ENCODE peak calls at places on chromosome 21, in four cellular contexts. Z is A549, N is WTC11, F is HepG2. J is an unnamed sample.

GRCh38 chr21:41768371-41769042 is 1.7 kb upstream of the RIPK4 start:
- DNase-seq in Z (peak; percentile 80), F (peak; percentile 95), N (peak; percentile 66), J (no peak)

GRCh38 chr21:41545500-41546359 is 37.8 kb upstream of the TMPRSS2 start:
- DNase-seq in F (no peak), Z (no peak), N (no peak), J (peak; percentile 28)

GRCh38 chr21:31901342-31901741 is 28.5 kb downstream of the HUNK start:
- DNase-seq in N (no peak), Z (no peak), F (no peak), J (no peak)

GRCh38 chr21:40457741-40458140 is 389.2 kb downstream of the DSCAM start:
- DNase-seq in F (no peak), N (no peak), Z (no peak), J (no peak)

GRCh38 chr21:36702622-36702968 is 3.7 kb downstream of the SIM2 start:
- DNase-seq in F (no peak), N (no peak), Z (no peak), J (no peak)

GRCh38 chr21:26388731-26389231 is 184.3 kb downstream of the CYYR1 start:
- DNase-seq in Z (peak; percentile 41), N (no peak), F (no peak), J (no peak)

GRCh38 chr21:37380349-37381323 is 14.1 kb downstream of the DYRK1A start:
- DNase-seq in Z (no peak), N (peak; percentile 34), F (no peak), J (no peak)

GRCh38 chr21:42818328-42818749 is 61.0 kb downstream of the WDR4 start:
- DNase-seq in N (peak; percentile 69), F (peak; percentile 52), Z (peak; percentile 48), J (no peak)

GRCh38 chr21:41410767-41411448 is 15.1 kb upstream of the MX1 start:
- DNase-seq in F (no peak), N (no peak), Z (no peak), J (no peak)

GRCh38 chr21:39602076-39602689 is 10.6 kb upstream of the B3GALT5 start:
- DNase-seq in N (no peak), Z (no peak), F (no peak), J (no peak)

GRCh38 chr21:37525810-37526209 is 159.2 kb downstream of the DYRK1A start:
- DNase-seq in Z (no peak), F (no peak), N (no peak), J (no peak)

GRCh38 chr21:17802568-17802967 is 16.6 kb downstream of the C21orf91 start:
- DNase-seq in Z (no peak), N (no peak), F (no peak), J (no peak)

GRCh38 chr21:39788383-39788782 is 43.4 kb downstream of the IGSF5 start:
- DNase-seq in F (peak; percentile 71), N (peak; percentile 79), Z (peak; percentile 72), J (no peak)

GRCh38 chr21:39381009-39381408 is 32.1 kb upstream of the HMGN1 start:
- DNase-seq in Z (peak; percentile 18), N (no peak), F (no peak), J (no peak)

GRCh38 chr21:38651570-38651969 is 153.3 kb upstream of the ERG start:
- DNase-seq in Z (no peak), F (no peak), N (no peak), J (no peak)

GRCh38 chr21:36980280-36981048 is 14.0 kb upstream of the HLCS start:
- DNase-seq in F (no peak), Z (no peak), N (peak; percentile 41), J (no peak)

GRCh38 chr21:42307106-42307505 is 8.1 kb downstream of the TFF3 start:
- DNase-seq in Z (no peak), N (no peak), F (no peak), J (no peak)

GRCh38 chr21:30463713-30464112 is 16.5 kb downstream of the KRTAP19-1 start:
- DNase-seq in N (no peak), F (no peak), Z (peak; percentile 1), J (no peak)
- TF ChIP-seq CTCF in N (peak; percentile 66), F (no peak), Z (no peak), J (peak; percentile 37)

GRCh38 chr21:45581322-45581712 is 39.1 kb upstream of the SLC19A1 start:
- DNase-seq in Z (no peak), F (no peak), N (peak; percentile 8), J (no peak)
- TF ChIP-seq ESRRA in Z (no peak), F (no peak), N (no peak), J (no peak)

GRCh38 chr21:34947122-34947534 is 102.0 kb downstream of the RUNX1 start:
- DNase-seq in N (no peak), Z (no peak), F (no peak), J (no peak)

GRCh38 chr21:34945288-34945687 is 103.8 kb downstream of the RUNX1 start:
- DNase-seq in F (no peak), Z (no peak), N (no peak), J (no peak)

GRCh38 chr21:34944015-34944755 is 104.9 kb downstream of the RUNX1 start:
- DNase-seq in F (no peak), N (no peak), Z (no peak), J (no peak)

GRCh38 chr21:34948157-34948556 is 100.9 kb downstream of the RUNX1 start:
- DNase-seq in Z (no peak), F (no peak), N (no peak), J (no peak)

GRCh38 chr21:34946385-34947121 is 102.5 kb downstream of the RUNX1 start:
- DNase-seq in Z (no peak), N (no peak), F (no peak), J (no peak)
- TF ChIP-seq CTCF in Z (no peak), N (no peak), F (peak; percentile 10), J (peak; percentile 3)

GRCh38 chr21:16243396-16243795 is 513.6 kb downstream of the USP25 start:
- DNase-seq in Z (no peak), F (no peak), N (no peak), J (no peak)

GRCh38 chr21:16241021-16241420 is 511.2 kb downstream of the USP25 start:
- DNase-seq in Z (no peak), F (no peak), N (no peak), J (no peak)

GRCh38 chr21:16239659-16240265 is 510.0 kb downstream of the USP25 start:
- DNase-seq in N (no peak), Z (peak; percentile 4), F (no peak), J (no peak)

GRCh38 chr21:16241500-16241963 is 511.8 kb downstream of the USP25 start:
- DNase-seq in N (peak; percentile 28), Z (peak; percentile 62), F (no peak), J (no peak)
- TF ChIP-seq ESRRA in N (no peak), Z (no peak), F (no peak), J (no peak)

DNA sequence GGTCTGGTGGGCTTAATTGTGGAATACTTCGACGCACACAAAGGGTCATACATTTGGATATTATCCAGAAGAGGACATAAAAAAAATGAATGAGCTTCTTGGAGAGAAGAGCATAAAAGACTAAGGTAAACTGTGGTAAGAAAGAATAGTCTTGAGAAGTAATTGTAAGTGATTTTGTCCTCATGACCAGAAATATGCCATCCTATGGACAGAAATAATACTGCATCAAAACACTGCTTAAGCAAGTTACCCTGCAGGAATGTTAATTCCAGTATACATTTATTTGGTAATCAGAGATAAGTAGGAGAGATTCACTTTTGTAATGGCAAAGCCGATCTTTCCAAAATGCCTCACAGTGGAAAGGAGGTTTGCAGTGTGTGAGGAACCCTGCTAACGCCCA is 111.9 kb downstream of the NRIP1 start:
- DNase-seq in N (no peak), Z (peak; percentile 13), F (no peak), J (no peak)
- TF ChIP-seq CTCF in N (no peak), Z (no peak), F (no peak), J (no peak)

DNA sequence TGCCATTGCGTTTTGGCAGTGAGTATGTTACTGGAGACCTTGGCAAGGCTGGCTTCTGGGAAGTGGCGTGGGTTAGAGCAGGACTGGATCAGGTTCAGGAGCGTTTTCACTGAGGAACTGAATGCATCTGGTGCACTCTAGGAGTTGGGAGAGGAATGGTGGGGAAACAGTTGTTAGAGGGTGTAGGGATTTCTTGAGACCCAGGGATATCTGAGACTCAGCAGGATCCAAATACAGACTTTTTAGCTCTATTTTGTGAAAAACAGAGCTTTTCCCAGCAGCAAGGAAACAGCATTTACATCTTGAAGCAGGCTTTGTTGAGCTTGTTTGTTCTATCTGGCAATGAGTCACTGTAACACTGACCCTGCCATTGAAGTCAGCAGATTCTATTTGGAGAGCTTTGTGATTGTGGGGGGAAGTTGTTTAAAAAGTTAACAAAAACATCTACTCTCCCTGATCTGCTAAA is 56.9 kb upstream of the NRIP1 start:
- DNase-seq in N (no peak), F (peak; percentile 79), Z (peak; percentile 28), J (no peak)
- TF ChIP-seq ESRRA in N (no peak), F (no peak), Z (no peak), J (no peak)

GRCh38 chr21:28794341-28794970 is 198.2 kb downstream of the LTN1 start:
- DNase-seq in N (no peak), F (no peak), Z (no peak), J (no peak)

GRCh38 chr21:28795251-28795650 is 197.4 kb downstream of the LTN1 start:
- DNase-seq in F (no peak), N (no peak), Z (no peak), J (no peak)

GRCh38 chr21:28790335-28790734 is 202.3 kb downstream of the LTN1 start:
- DNase-seq in F (no peak), Z (no peak), N (no peak), J (no peak)

GRCh38 chr21:28791595-28792282 is 200.9 kb downstream of the LTN1 start:
- DNase-seq in N (no peak), F (no peak), Z (no peak), J (no peak)

GRCh38 chr21:28793043-28793442 is 199.6 kb downstream of the LTN1 start:
- DNase-seq in N (no peak), F (no peak), Z (peak; percentile 1), J (no peak)
- TF ChIP-seq CTCF in N (peak; percentile 16), F (peak; percentile 12), Z (no peak), J (no peak)